ENCODE peak calls at places on chromosomes 6 and 20, in seven cellular contexts. M, P, H, Y, D, Q and F are unnamed samples.

GRCh38 chr6:157300436-157300835 is 22.9 kb downstream of the TMEM242 start:
- DNase-seq in M (no peak), P (no peak), H (no peak), Y (no peak), D (no peak), Q (no peak), F (no peak)

GRCh38 chr20:56414842-56415765 is 3.0 kb downstream of the CASS4 start:
- DNase-seq in M (no peak), P (no peak), H (no peak), Y (no peak), D (no peak), Q (no peak), F (no peak)

GRCh38 chr6:71585472-71585871 is 296.9 kb downstream of the OGFRL1 start:
- DNase-seq in M (no peak), P (no peak), H (no peak), Y (no peak), D (no peak), Q (no peak), F (no peak)

GRCh38 chr6:113172531-113172966 is 684.6 kb upstream of the MARCKS start:
- DNase-seq in M (peak; percentile 13), P (no peak), H (no peak), Y (no peak), D (no peak), Q (no peak), F (no peak)

GRCh38 chr6:2725999-2726567 is 24.6 kb downstream of the MYLK4 start:
- DNase-seq in M (no peak), P (no peak), H (no peak), Y (no peak), D (no peak), Q (no peak), F (no peak)

GRCh38 chr20:2809690-2810089 is 5.1 kb upstream of the C20orf141 start:
- DNase-seq in M (no peak), P (no peak), H (no peak), Y (no peak), D (no peak), Q (no peak), F (peak; percentile 16)

GRCh38 chr20:47502271-47502730 is 614 bp downstream of the NCOA3 start:
- DNase-seq in M (peak; percentile 33), P (no peak), H (no peak), Y (no peak), D (no peak), Q (peak; percentile 66), F (no peak)

GRCh38 chr20:14477125-14477524 is 139.7 kb upstream of the FLRT3 start:
- DNase-seq in M (no peak), P (no peak), H (no peak), Y (no peak), D (no peak), Q (no peak), F (no peak)

GRCh38 chr6:18263561-18264337 is 581 bp downstream of the DEK start:
- DNase-seq in M (peak; percentile 74), P (no peak), H (peak; percentile 52), Y (no peak), D (peak; percentile 86), Q (no peak), F (peak; percentile 88)

GRCh38 chr20:18307301-18307700 is 19.0 kb downstream of the ZNF133 start:
- DNase-seq in M (no peak), P (no peak), H (no peak), Y (no peak), D (no peak), Q (no peak), F (no peak)

GRCh38 chr6:135182120-135182992 is 1.2 kb downstream of the MYB start:
- DNase-seq in M (peak; percentile 47), P (no peak), H (peak; percentile 61), Y (no peak), D (no peak), Q (peak; percentile 79), F (no peak)

GRCh38 chr6:54085526-54085925 is 25.7 kb upstream of the MLIP start:
- DNase-seq in M (no peak), P (no peak), H (no peak), Y (no peak), D (no peak), Q (no peak), F (no peak)

GRCh38 chr20:59566631-59567524 is 37.5 kb upstream of the PHACTR3 start:
- DNase-seq in M (no peak), P (no peak), H (no peak), Y (no peak), D (no peak), Q (no peak), F (no peak)

GRCh38 chr6:136524936-136525413 is 25.2 kb downstream of the MAP7 start:
- DNase-seq in M (no peak), P (no peak), H (no peak), Y (no peak), D (no peak), Q (peak; percentile 60), F (no peak)

GRCh38 chr6:111591370-111591900 is 14.2 kb downstream of the TRAF3IP2 start:
- DNase-seq in M (peak; percentile 85), P (peak; percentile 92), H (no peak), Y (no peak), D (peak; percentile 98), Q (no peak), F (peak; percentile 94)

GRCh38 chr20:58793512-58794420 is 56.9 kb downstream of the GNAS-AS1 start:
- DNase-seq in M (no peak), P (no peak), H (no peak), Y (no peak), D (no peak), Q (no peak), F (no peak)

GRCh38 chr6:14638932-14639875 is 521.6 kb downstream of the CD83 start:
- DNase-seq in M (peak; percentile 18), P (no peak), H (peak; percentile 71), Y (no peak), D (no peak), Q (peak; percentile 72), F (no peak)

GRCh38 chr6:128519931-128520435 is 416 bp downstream of the PTPRK start:
- DNase-seq in M (peak; percentile 38), P (no peak), H (no peak), Y (no peak), D (peak; percentile 78), Q (peak; percentile 92), F (peak; percentile 47)

DNA sequence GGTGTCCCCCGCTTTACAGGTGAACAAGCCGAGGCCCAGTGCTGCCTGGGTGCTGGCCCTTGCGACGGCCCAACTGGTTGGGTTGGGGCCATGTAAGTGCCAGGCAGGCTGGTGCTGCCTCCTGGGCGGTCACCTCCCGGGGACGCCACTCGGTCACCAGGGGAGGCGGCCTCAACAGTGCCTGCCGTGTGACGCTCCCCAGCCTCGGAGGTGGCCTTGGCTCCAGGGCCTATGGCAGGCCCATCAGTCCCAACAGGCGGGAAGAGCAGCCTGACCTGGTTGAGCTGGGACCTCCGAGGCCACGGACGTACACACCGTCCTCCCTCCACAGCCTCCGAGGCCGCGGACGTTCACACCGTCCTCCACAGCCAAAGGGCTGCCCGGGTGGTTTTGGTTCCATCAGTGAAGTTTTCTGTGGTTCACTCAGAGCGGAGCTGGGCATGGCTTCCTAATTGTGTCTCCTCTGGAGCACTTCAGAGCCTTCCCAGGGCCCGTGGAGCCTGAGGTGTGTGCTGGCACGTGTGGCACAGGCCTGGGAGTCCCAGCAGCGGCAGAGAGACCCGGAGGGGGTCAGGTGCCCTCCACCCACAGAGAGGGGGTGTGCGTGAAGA is 19.3 kb upstream of the SLCO4A1 start:
- DNase-seq in M (no peak), P (no peak), H (no peak), Y (no peak), D (no peak), Q (no peak), F (no peak)
- H3K4me3 ChIP-seq in M (no peak overlapping the region), P (no peak overlapping the region), H (peak overlapping the region; percentile 58), Y (peak overlapping the region; percentile 48), D (no peak overlapping the region), Q (no peak overlapping the region), F (no peak overlapping the region)

GRCh38 chr20:32527052-32527446 is 58.1 kb downstream of the NOL4L start:
- DNase-seq in M (no peak), P (no peak), H (no peak), Y (no peak), D (no peak), Q (no peak), F (no peak)
- H3K4me1 ChIP-seq in M (peaks cover 10% of the 10 kb centered on the region), P (no peaks in the 10 kb centered on the region), H (peaks cover 8% of the 10 kb centered on the region), Y (peaks cover 36% of the 10 kb centered on the region), D (peaks cover 14% of the 10 kb centered on the region), Q (no peaks in the 10 kb centered on the region), F (no peaks in the 10 kb centered on the region)

DNA sequence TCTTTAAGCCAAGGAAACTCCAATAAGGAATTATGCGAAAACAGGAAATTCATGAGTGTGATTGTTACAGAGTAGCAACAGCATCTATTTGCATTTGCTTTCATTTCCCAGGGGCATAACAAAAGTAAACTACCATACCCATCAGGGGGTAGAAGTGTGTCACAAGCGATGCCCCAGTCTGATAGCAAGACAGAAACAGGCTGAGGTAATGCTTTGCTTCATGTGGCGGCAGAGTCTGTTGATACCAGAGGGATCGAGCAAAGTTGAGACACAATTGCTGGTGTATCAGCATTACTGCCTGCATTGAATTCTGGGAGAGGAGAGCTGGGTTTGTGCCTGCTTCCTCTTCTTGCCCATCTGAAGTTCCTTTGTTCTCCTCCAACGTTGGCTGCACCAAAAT is 51.2 kb upstream of the LYRM2 start:
- DNase-seq in M (no peak), P (no peak), H (no peak), Y (no peak), D (no peak), Q (peak; percentile 86), F (no peak)
- H3K4me3 ChIP-seq in M (no peak overlapping the region), P (no peak overlapping the region), H (no peak overlapping the region), Y (no peak overlapping the region), D (no peak overlapping the region), Q (no peak overlapping the region), F (no peak overlapping the region)

GRCh38 chr20:5136096-5136495 is 9.3 kb downstream of the CDS2 start:
- DNase-seq in M (no peak), P (no peak), H (no peak), Y (no peak), D (no peak), Q (peak; percentile 57), F (peak; percentile 14)

GRCh38 chr20:5140195-5140594 is 13.4 kb downstream of the CDS2 start:
- DNase-seq in M (no peak), P (no peak), H (no peak), Y (no peak), D (no peak), Q (no peak), F (no peak)

GRCh38 chr20:5133998-5134397 is 7.2 kb downstream of the CDS2 start:
- DNase-seq in M (no peak), P (no peak), H (no peak), Y (no peak), D (no peak), Q (no peak), F (no peak)

GRCh38 chr20:5131502-5131901 is 4.7 kb downstream of the CDS2 start:
- DNase-seq in M (no peak), P (no peak), H (no peak), Y (no peak), D (no peak), Q (no peak), F (no peak)

DNA sequence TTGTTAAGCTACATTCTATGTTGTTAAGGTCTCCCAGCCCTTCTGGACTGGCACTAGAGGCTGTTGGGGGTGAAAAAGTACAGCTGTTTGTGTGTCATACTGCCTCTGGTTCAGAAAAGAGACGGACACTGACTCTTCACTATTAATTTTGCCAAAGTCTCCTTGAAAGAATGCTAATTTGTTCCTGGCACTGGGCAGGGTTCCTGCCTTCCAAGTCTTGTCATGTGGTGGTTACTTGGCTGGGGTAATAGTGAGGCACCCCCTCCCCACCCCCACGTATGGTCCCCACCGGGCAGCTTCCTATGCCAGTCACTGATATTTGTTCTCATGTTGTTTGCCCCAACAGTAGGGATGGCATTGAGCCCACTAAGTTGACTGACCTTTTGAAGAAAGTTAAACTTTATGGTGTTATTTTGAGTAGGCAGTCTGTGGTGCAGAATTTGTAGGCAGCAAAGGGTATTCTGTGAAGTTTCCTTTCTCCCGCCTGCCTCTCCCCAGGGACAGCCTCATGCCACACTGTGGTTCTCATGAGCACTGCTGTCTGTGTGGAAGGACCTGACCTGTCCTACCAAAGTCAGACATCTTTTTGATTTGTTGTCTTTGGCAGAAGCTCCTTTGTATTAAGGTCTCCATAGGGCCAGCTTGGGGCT is 8.7 kb downstream of the CDS2 start:
- DNase-seq in M (no peak), P (no peak), H (no peak), Y (no peak), D (no peak), Q (peak; percentile 55), F (no peak)
- H3K4me1 ChIP-seq in M (peaks cover 45% of the 10 kb centered on the region), P (no peaks in the 10 kb centered on the region), H (peaks cover 19% of the 10 kb centered on the region), Y (peaks cover 55% of the 10 kb centered on the region), D (peaks cover 29% of the 10 kb centered on the region), Q (peaks cover 15% of the 10 kb centered on the region), F (peaks cover 21% of the 10 kb centered on the region)